ENCODE peak calls at places on chromosome 19, in nine cellular contexts. K, S, N, G, A, E, O, L and V are unnamed samples.

GRCh38 chr19:27772059-27772458 is 1440.9 kb downstream of the UQCRFS1 start:
- DNase-seq in L (no peak), A (no peak), K (no peak), E (no peak), G (no peak), N (no peak), O (no peak), S (no peak), V (no peak)

GRCh38 chr19:32863301-32863700 is 6.3 kb downstream of the SLC7A9 start:
- DNase-seq in N (no peak), S (no peak), K (no peak), G (no peak), L (no peak), E (peak; percentile 54), O (peak; percentile 9), A (no peak), V (no peak)

GRCh38 chr19:55216461-55217198 is 7.3 kb upstream of the PTPRH start:
- DNase-seq in S (peak; percentile 83), N (peak; percentile 95), A (peak; percentile 92), L (peak; percentile 70), G (peak; percentile 100), O (no peak), E (peak; percentile 92), K (peak; percentile 100), V (peak; percentile 92)

GRCh38 chr19:18070181-18070580 is 16.6 kb downstream of the IL12RB1 start:
- DNase-seq in N (no peak), O (no peak), S (no peak), K (no peak), E (no peak), L (no peak), G (no peak), A (no peak), V (no peak)

GRCh38 chr19:42255766-42256750 is 1.1 kb upstream of the ERF start:
- DNase-seq in L (no peak), A (peak; percentile 61), S (peak; percentile 87), O (peak; percentile 79), N (peak; percentile 84), E (peak; percentile 93), K (peak; percentile 32), G (no peak), V (peak; percentile 71)

GRCh38 chr19:33904681-33905080 is 108.0 kb downstream of the KCTD15 start:
- DNase-seq in S (no peak), A (peak; percentile 33), O (no peak), E (no peak), G (peak; percentile 8), N (peak; percentile 54), L (no peak), K (peak; percentile 14), V (no peak)

GRCh38 chr19:30784850-30785459 is 412.8 kb downstream of the ZNF536 start:
- DNase-seq in A (peak; percentile 58), K (peak; percentile 3), E (no peak), N (peak; percentile 55), O (no peak), G (no peak), L (no peak), S (peak; percentile 78), V (peak; percentile 59)

GRCh38 chr19:58558066-58558622 is at the start of gene UBE2M:
- DNase-seq in N (no peak), K (no peak), L (no peak), O (peak; percentile 85), A (peak; percentile 68), G (peak; percentile 31), S (no peak), E (peak; percentile 94), V (no peak)

GRCh38 chr19:55692681-55693081 is 17.7 kb downstream of the EPN1 start:
- DNase-seq in N (no peak), K (no peak), G (no peak), S (no peak), E (peak; percentile 79), O (peak; percentile 62), A (no peak), L (peak; percentile 48), V (no peak)

GRCh38 chr19:33467851-33468250 is 53.7 kb downstream of the PEPD start:
- DNase-seq in G (no peak), E (peak; percentile 50), S (no peak), N (no peak), K (no peak), A (no peak), O (peak; percentile 27), L (peak; percentile 35), V (peak; percentile 34)

GRCh38 chr19:18006895-18007604 is 920 bp upstream of the ARRDC2 start:
- DNase-seq in O (peak; percentile 91), E (peak; percentile 97), S (peak; percentile 92), A (peak; percentile 87), G (peak; percentile 27), N (peak; percentile 89), L (peak; percentile 80), K (peak; percentile 92), V (peak; percentile 81)

GRCh38 chr19:47699360-47699917 is 13.8 kb upstream of the EHD2 start:
- DNase-seq in N (peak; percentile 77), G (no peak), S (peak; percentile 80), O (peak; percentile 67), E (no peak), K (peak; percentile 43), A (peak; percentile 60), L (peak; percentile 68), V (peak; percentile 48)

GRCh38 chr19:29663861-29664752 is 1.2 kb upstream of the PLEKHF1 start:
- DNase-seq in N (no peak), L (peak; percentile 50), O (peak; percentile 69), G (peak; percentile 46), S (no peak), A (no peak), K (peak; percentile 78), E (peak; percentile 86), V (peak; percentile 25)

GRCh38 chr19:13803038-13803437 is 7.8 kb downstream of the ZSWIM4 start:
- DNase-seq in E (no peak), S (no peak), N (no peak), A (no peak), G (no peak), K (peak; percentile 35), L (peak; percentile 75), O (no peak), V (no peak)

GRCh38 chr19:51147663-51148062 is 5.6 kb downstream of the SIGLEC7 start:
- DNase-seq in O (no peak), K (no peak), N (no peak), G (no peak), E (no peak), S (no peak), L (no peak), A (no peak), V (no peak)

GRCh38 chr19:35773020-35773809 is 2.1 kb upstream of the ARHGAP33 start:
- DNase-seq in N (no peak), G (peak; percentile 12), E (no peak), S (no peak), O (no peak), A (no peak), L (no peak), K (no peak), V (no peak)

GRCh38 chr19:49890349-49891311 is 6.1 kb downstream of the IL4I1 start:
- DNase-seq in S (peak; percentile 57), A (peak; percentile 64), L (no peak), K (no peak), E (no peak), G (no peak), O (no peak), N (peak; percentile 82), V (no peak)

GRCh38 chr19:49891393-49891792 is 5.3 kb downstream of the IL4I1 start:
- DNase-seq in A (no peak), E (no peak), O (no peak), L (no peak), S (no peak), G (no peak), K (no peak), N (no peak), V (no peak)

GRCh38 chr19:49888478-49888901 is 8.2 kb downstream of the IL4I1 start:
- DNase-seq in E (no peak), N (no peak), A (no peak), S (no peak), O (no peak), L (no peak), K (no peak), G (no peak), V (no peak)

GRCh38 chr19:49889038-49889686 is 7.5 kb downstream of the IL4I1 start:
- DNase-seq in E (no peak), K (no peak), S (no peak), G (no peak), L (no peak), O (no peak), N (no peak), A (no peak), V (no peak)

GRCh38 chr19:49889687-49890348 is 6.9 kb downstream of the IL4I1 start:
- DNase-seq in E (peak; percentile 94), O (peak; percentile 80), L (peak; percentile 66), G (peak; percentile 44), A (peak; percentile 77), S (peak; percentile 79), N (peak; percentile 91), K (no peak), V (no peak)
- H3K4me3 ChIP-seq in E (no peak overlapping the region), O (peak overlapping the region; percentile 22), L (peak overlapping the region; percentile 59), G (peak overlapping the region; percentile 19), A (peak overlapping the region; percentile 13), S (peak overlapping the region; percentile 43), N (peak overlapping the region; percentile 30), K (no peak overlapping the region), V (no peak overlapping the region)

GRCh38 chr19:15453091-15453498 is 3.3 kb upstream of the WIZ start:
- DNase-seq in K (no peak), S (no peak), E (no peak), N (peak; percentile 64), G (no peak), O (no peak), L (no peak), A (peak; percentile 14), V (peak; percentile 44)
- H3K4me3 ChIP-seq in K (peak overlapping the region; percentile 36), S (peak overlapping the region; percentile 39), E (no peak overlapping the region), N (peak overlapping the region; percentile 43), G (peak overlapping the region; percentile 24), O (peak overlapping the region; percentile 54), L (peak overlapping the region; percentile 75), A (peak overlapping the region; percentile 12), V (peak overlapping the region; percentile 5)

DNA sequence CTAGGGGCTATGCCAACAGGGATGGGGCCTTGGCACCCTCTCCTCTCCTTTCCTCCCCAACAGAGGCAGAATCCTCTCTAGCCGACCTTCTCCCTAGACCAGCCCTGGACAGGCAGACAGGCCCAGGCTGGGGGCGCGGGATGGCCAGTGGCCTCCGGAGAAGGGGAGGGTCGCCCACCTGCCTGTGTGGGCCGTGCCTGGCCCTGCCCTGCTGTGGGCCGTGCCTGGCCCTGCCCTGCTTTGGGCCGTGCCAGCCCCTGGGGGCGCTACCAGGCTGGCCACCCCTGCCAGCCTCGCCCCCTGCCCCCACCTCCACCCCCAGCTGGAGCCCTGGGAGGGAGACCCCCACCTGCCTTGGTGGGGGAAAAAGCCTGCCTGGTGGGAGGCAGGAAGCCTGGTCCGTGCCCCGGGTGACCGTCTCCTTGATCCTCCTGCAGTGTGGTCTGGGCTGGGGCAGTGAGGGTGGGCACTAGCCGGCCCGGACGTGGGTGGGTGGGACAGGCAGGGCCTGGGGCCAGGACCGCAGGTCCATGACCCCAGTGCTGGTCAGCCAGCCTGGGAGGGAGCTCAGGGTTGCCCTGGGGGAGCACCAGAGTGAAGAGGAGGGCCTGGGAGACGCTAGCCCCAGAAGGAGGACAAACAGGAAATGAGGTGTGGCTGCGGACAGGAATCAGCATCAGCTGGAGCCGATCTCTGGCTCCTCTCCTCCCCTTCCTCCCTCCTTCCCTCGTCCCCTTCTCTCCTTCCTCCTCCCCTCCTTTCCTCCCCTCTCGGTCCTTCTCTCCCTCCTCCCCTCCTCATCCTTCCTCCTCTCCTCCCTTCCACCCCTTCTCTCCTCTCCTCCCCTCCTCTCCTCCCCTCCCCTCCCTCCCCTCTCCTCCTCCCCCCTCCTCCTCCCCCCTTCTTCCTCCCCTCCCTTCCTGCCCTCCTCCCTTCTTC is 5.1 kb upstream of the MKNK2 start:
- DNase-seq in N (no peak), S (peak; percentile 62), L (no peak), E (peak; percentile 93), A (no peak), K (peak; percentile 62), O (peak; percentile 82), G (peak; percentile 63), V (no peak)
- H3K4me3 ChIP-seq in N (no peak overlapping the region), S (no peak overlapping the region), L (peak overlapping the region; percentile 77), E (no peak overlapping the region), A (no peak overlapping the region), K (peak overlapping the region; percentile 42), O (peak overlapping the region; percentile 47), G (no peak overlapping the region), V (peak overlapping the region; percentile 11)

GRCh38 chr19:16367269-16367683 is 42.6 kb downstream of the KLF2 start:
- DNase-seq in E (no peak), N (no peak), L (no peak), G (no peak), A (no peak), S (no peak), K (no peak), O (no peak), V (no peak)
- H3K4me3 ChIP-seq in E (no peak overlapping the region), N (no peak overlapping the region), L (no peak overlapping the region), G (no peak overlapping the region), A (no peak overlapping the region), S (no peak overlapping the region), K (no peak overlapping the region), O (no peak overlapping the region), V (no peak overlapping the region)